ENCODE peak calls at places on chromosomes 2 and 18, in four cellular contexts. One of them, this sample, is unnamed. For H3K9me3, the result is how much of the 10 kb centered on the place peaks cover.

GRCh38 chr2:168028377-168028776 is 219.0 kb downstream of the STK39 start:
- DNase-seq in naive thymus-derived CD4-positive, alpha-beta T cell: no peak
- DNase-seq in endodermal cell: no peak
- DNase-seq in NT2/D1: no peak
- DNase-seq in this sample: no peak

GRCh38 chr18:49183921-49184320 is 233.2 kb upstream of the SMAD7 start:
- DNase-seq in naive thymus-derived CD4-positive, alpha-beta T cell: no peak
- DNase-seq in endodermal cell: no peak
- DNase-seq in NT2/D1: no peak
- DNase-seq in this sample: no peak

GRCh38 chr2:100260712-100261620 is 61.3 kb downstream of the LONRF2 start:
- DNase-seq in naive thymus-derived CD4-positive, alpha-beta T cell: no peak
- DNase-seq in endodermal cell: peak
- DNase-seq in NT2/D1: peak
- DNase-seq in this sample: no peak

GRCh38 chr2:179274749-179275148 is 10.1 kb upstream of the SESTD1 start:
- DNase-seq in naive thymus-derived CD4-positive, alpha-beta T cell: no peak
- DNase-seq in endodermal cell: no peak
- DNase-seq in NT2/D1: no peak
- DNase-seq in this sample: no peak

GRCh38 chr2:55743583-55743982 is 49.9 kb upstream of the PNPT1 start:
- DNase-seq in naive thymus-derived CD4-positive, alpha-beta T cell: no peak
- DNase-seq in endodermal cell: no peak
- DNase-seq in NT2/D1: no peak
- DNase-seq in this sample: no peak

GRCh38 chr2:131154071-131154531 is 49.0 kb downstream of the PLEKHB2 start:
- DNase-seq in naive thymus-derived CD4-positive, alpha-beta T cell: peak
- DNase-seq in endodermal cell: peak
- DNase-seq in NT2/D1: peak
- DNase-seq in this sample: peak

GRCh38 chr2:121771976-121772742 is 16.7 kb downstream of the TSN start:
- DNase-seq in naive thymus-derived CD4-positive, alpha-beta T cell: no peak
- DNase-seq in endodermal cell: no peak
- DNase-seq in NT2/D1: no peak
- DNase-seq in this sample: no peak

GRCh38 chr2:237623428-237624403 is 3.7 kb upstream of the LRRFIP1 start:
- DNase-seq in naive thymus-derived CD4-positive, alpha-beta T cell: no peak
- DNase-seq in endodermal cell: no peak
- DNase-seq in NT2/D1: no peak
- DNase-seq in this sample: no peak

GRCh38 chr2:164281896-164282295 is 339.4 kb downstream of the GRB14 start:
- DNase-seq in naive thymus-derived CD4-positive, alpha-beta T cell: no peak
- DNase-seq in endodermal cell: no peak
- DNase-seq in NT2/D1: no peak
- DNase-seq in this sample: no peak

GRCh38 chr2:105111365-105112150 is 73.7 kb downstream of the MRPS9 start:
- DNase-seq in naive thymus-derived CD4-positive, alpha-beta T cell: no peak
- DNase-seq in endodermal cell: no peak
- DNase-seq in NT2/D1: no peak
- DNase-seq in this sample: no peak

GRCh38 chr18:44796505-44797198 is 116.0 kb downstream of the SETBP1 start:
- DNase-seq in naive thymus-derived CD4-positive, alpha-beta T cell: no peak
- DNase-seq in endodermal cell: no peak
- DNase-seq in NT2/D1: no peak
- DNase-seq in this sample: no peak

GRCh38 chr2:75994759-75995158 is 284.0 kb upstream of the GCFC2 start:
- DNase-seq in naive thymus-derived CD4-positive, alpha-beta T cell: no peak
- DNase-seq in endodermal cell: peak
- DNase-seq in NT2/D1: peak
- DNase-seq in this sample: no peak

GRCh38 chr18:40868110-40868858 is 1086.8 kb upstream of the PIK3C3 start:
- DNase-seq in naive thymus-derived CD4-positive, alpha-beta T cell: no peak
- DNase-seq in endodermal cell: no peak
- DNase-seq in NT2/D1: no peak
- DNase-seq in this sample: no peak

GRCh38 chr2:5915926-5916325 is 223.7 kb downstream of the SOX11 start:
- DNase-seq in naive thymus-derived CD4-positive, alpha-beta T cell: no peak
- DNase-seq in endodermal cell: peak
- DNase-seq in NT2/D1: peak
- DNase-seq in this sample: no peak

GRCh38 chr18:56890632-56891031 is 239.5 kb downstream of the WDR7 start:
- DNase-seq in naive thymus-derived CD4-positive, alpha-beta T cell: no peak
- DNase-seq in endodermal cell: peak
- DNase-seq in NT2/D1: no peak
- DNase-seq in this sample: no peak

GRCh38 chr2:119119076-119119710 is 39.4 kb downstream of the C1QL2 start:
- DNase-seq in naive thymus-derived CD4-positive, alpha-beta T cell: no peak
- DNase-seq in endodermal cell: peak
- DNase-seq in NT2/D1: no peak
- DNase-seq in this sample: no peak

GRCh38 chr18:12411456-12411855 is 3.7 kb downstream of the PRELID3A start:
- DNase-seq in naive thymus-derived CD4-positive, alpha-beta T cell: no peak
- DNase-seq in endodermal cell: no peak
- DNase-seq in NT2/D1: no peak
- DNase-seq in this sample: no peak

GRCh38 chr2:211225784-211226183 is 669.4 kb downstream of the CPS1 start:
- DNase-seq in naive thymus-derived CD4-positive, alpha-beta T cell: no peak
- DNase-seq in endodermal cell: no peak
- DNase-seq in NT2/D1: no peak
- DNase-seq in this sample: no peak

GRCh38 chr2:134275058-134275862 is 21.4 kb downstream of the MGAT5 start:
- DNase-seq in naive thymus-derived CD4-positive, alpha-beta T cell: no peak
- DNase-seq in endodermal cell: no peak
- DNase-seq in NT2/D1: no peak
- DNase-seq in this sample: no peak

GRCh38 chr2:17470855-17471641 is 47.2 kb downstream of the RAD51AP2 start:
- DNase-seq in naive thymus-derived CD4-positive, alpha-beta T cell: no peak
- DNase-seq in endodermal cell: peak
- DNase-seq in NT2/D1: peak
- DNase-seq in this sample: no peak

GRCh38 chr2:62760555-62760954 is 55.0 kb downstream of the EHBP1 start:
- DNase-seq in naive thymus-derived CD4-positive, alpha-beta T cell: no peak
- DNase-seq in endodermal cell: no peak
- DNase-seq in NT2/D1: no peak
- DNase-seq in this sample: no peak

GRCh38 chr2:163132850-163133249 is 294.3 kb upstream of the KCNH7 start:
- DNase-seq in naive thymus-derived CD4-positive, alpha-beta T cell: no peak
- DNase-seq in endodermal cell: no peak
- DNase-seq in NT2/D1: no peak
- DNase-seq in this sample: no peak

DNA sequence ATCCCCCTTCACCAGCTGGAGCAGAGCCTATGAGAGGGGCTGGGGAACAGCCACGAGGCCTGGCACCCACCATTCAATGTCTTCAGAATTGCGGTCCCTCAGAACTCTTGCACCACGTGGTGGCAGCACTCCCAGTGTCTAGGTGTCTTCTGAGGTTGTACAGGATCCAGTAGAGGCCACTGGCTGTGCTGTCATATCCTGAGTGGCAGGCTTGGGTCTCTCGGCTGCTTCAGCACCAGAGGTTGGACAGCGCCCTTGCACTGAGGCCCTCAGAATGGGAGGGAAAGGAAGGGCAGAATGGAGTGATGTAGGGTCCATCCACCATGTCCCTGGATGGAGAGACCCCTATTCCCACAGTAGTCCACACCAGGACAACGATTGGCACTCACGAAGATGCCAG is 112.0 kb upstream of the TEKT4 start:
- DNase-seq in naive thymus-derived CD4-positive, alpha-beta T cell: no peak
- DNase-seq in endodermal cell: no peak
- DNase-seq in NT2/D1: peak
- DNase-seq in this sample: no peak
- H3K9me3 ChIP-seq in naive thymus-derived CD4-positive, alpha-beta T cell: under half
- H3K9me3 ChIP-seq in endodermal cell: under half
- H3K9me3 ChIP-seq in NT2/D1: under half
- H3K9me3 ChIP-seq in this sample: under half

DNA sequence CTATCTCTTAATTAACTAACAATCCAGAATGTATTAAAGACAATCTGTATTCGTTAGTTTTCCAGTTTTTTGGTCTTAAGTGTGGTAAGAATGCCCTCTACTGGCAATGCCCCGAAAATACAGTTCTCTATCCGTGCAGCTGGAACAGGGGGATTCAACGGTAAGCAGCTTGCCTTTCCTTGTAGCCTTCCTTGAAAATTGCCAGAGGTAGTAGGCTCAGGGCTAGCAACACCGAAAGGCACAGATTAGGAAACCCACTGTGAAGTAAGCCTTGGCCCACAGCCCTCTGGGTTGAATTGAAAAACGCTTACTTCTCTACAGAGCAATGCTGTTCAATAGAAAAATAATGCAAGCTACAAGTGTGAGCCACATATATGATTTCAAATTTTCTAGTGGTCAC is 17.1 kb upstream of the VPS4B start:
- DNase-seq in naive thymus-derived CD4-positive, alpha-beta T cell: peak
- DNase-seq in endodermal cell: peak
- DNase-seq in NT2/D1: peak
- DNase-seq in this sample: peak
- H3K9me3 ChIP-seq in naive thymus-derived CD4-positive, alpha-beta T cell: under half
- H3K9me3 ChIP-seq in endodermal cell: under half
- H3K9me3 ChIP-seq in NT2/D1: under half
- H3K9me3 ChIP-seq in this sample: under half

DNA sequence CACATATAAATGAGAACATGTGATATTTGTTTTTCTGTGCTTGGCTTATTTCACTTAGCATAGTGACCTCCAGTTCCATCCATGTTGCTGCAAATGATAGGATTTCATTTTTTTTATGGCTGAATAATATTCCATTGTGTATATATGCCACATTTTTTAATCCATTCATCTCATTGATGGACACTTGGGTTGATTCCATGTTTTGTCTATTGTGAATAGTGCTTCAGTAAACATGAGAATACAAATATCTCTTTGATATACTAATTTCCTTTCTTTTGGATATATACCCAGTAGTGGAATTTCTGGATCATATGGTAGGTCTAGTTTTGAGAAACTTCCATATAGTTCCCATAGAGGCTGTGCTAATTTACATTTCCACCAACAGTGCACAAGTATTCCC is 3.7 kb upstream of the NEMP2 start:
- DNase-seq in naive thymus-derived CD4-positive, alpha-beta T cell: no peak
- DNase-seq in endodermal cell: no peak
- DNase-seq in NT2/D1: no peak
- DNase-seq in this sample: no peak
- H3K9me3 ChIP-seq in naive thymus-derived CD4-positive, alpha-beta T cell: under half
- H3K9me3 ChIP-seq in endodermal cell: half or more
- H3K9me3 ChIP-seq in NT2/D1: half or more
- H3K9me3 ChIP-seq in this sample: under half

GRCh38 chr18:79071037-79071960 is 2.1 kb downstream of the ATP9B start:
- DNase-seq in naive thymus-derived CD4-positive, alpha-beta T cell: no peak
- DNase-seq in endodermal cell: peak
- DNase-seq in NT2/D1: no peak
- DNase-seq in this sample: no peak
- H3K9me3 ChIP-seq in naive thymus-derived CD4-positive, alpha-beta T cell: under half
- H3K9me3 ChIP-seq in endodermal cell: under half
- H3K9me3 ChIP-seq in NT2/D1: half or more
- H3K9me3 ChIP-seq in this sample: under half

GRCh38 chr2:9602412-9602811 is 28.4 kb downstream of the YWHAQ start:
- DNase-seq in naive thymus-derived CD4-positive, alpha-beta T cell: no peak
- DNase-seq in endodermal cell: no peak
- DNase-seq in NT2/D1: no peak
- DNase-seq in this sample: no peak
- H3K9me3 ChIP-seq in naive thymus-derived CD4-positive, alpha-beta T cell: under half
- H3K9me3 ChIP-seq in endodermal cell: under half
- H3K9me3 ChIP-seq in NT2/D1: under half
- H3K9me3 ChIP-seq in this sample: under half

GRCh38 chr2:13681936-13682335 is 950.6 kb upstream of the LRATD1 start:
- DNase-seq in naive thymus-derived CD4-positive, alpha-beta T cell: no peak
- DNase-seq in endodermal cell: no peak
- DNase-seq in NT2/D1: no peak
- DNase-seq in this sample: no peak
- H3K9me3 ChIP-seq in naive thymus-derived CD4-positive, alpha-beta T cell: under half
- H3K9me3 ChIP-seq in endodermal cell: half or more
- H3K9me3 ChIP-seq in NT2/D1: under half
- H3K9me3 ChIP-seq in this sample: under half